ENCODE peak calls at places on chromosomes 2 and 18, in five cellular contexts. Z is HepG2, Y is fibroblast of mammary gland, P is upper lobe of right lung, X is coronary artery. A is an unnamed sample.
A peak's percentile ranks its signal among the peaks of the same experiment; 100 is the strongest.

GRCh38 chr2:11955314-11955713 is 208.9 kb downstream of the LPIN1 start:
- DNase-seq in Z (no peak), Y (peak; percentile 88), P (no peak), X (no peak), A (no peak)

GRCh38 chr2:127370010-127370409 is 17.8 kb downstream of the MAP3K2 start:
- DNase-seq in Z (no peak), Y (no peak), P (no peak), X (no peak), A (no peak)

GRCh38 chr2:26438526-26438925 is 36.8 kb downstream of the DRC1 start:
- DNase-seq in Z (no peak), Y (peak; percentile 90), P (no peak), X (no peak), A (no peak)

GRCh38 chr2:733001-733400 is 55.8 kb upstream of the TMEM18 start:
- DNase-seq in Z (no peak), Y (no peak), P (no peak), X (no peak), A (no peak)

GRCh38 chr2:20135631-20136050 is 84.2 kb upstream of the LAPTM4A start:
- DNase-seq in Z (peak; percentile 74), Y (peak; percentile 64), P (peak; percentile 89), X (no peak), A (peak; percentile 44)

GRCh38 chr2:27807476-27807875 is 36.0 kb downstream of the MRPL33 start:
- DNase-seq in Z (peak; percentile 36), Y (peak; percentile 44), P (no peak), X (no peak), A (no peak)

GRCh38 chr2:127043367-127044164 is 63.4 kb downstream of the BIN1 start:
- DNase-seq in Z (no peak), Y (no peak), P (no peak), X (peak; percentile 46), A (peak; percentile 15)

GRCh38 chr18:57768557-57769326 is 34.4 kb downstream of the ATP8B1 start:
- DNase-seq in Z (no peak), Y (peak; percentile 45), P (no peak), X (no peak), A (no peak)

GRCh38 chr2:98505311-98505808 is 60.7 kb downstream of the INPP4A start:
- DNase-seq in Z (no peak), Y (peak; percentile 38), P (peak; percentile 77), X (no peak), A (peak; percentile 34)

GRCh38 chr2:1713156-1713838 is 31.0 kb downstream of the PXDN start:
- DNase-seq in Z (no peak), Y (no peak), P (no peak), X (no peak), A (no peak)

GRCh38 chr2:85788603-85789002 is 34.8 kb downstream of the ATOH8 start:
- DNase-seq in Z (no peak), Y (no peak), P (peak; percentile 46), X (no peak), A (no peak)

GRCh38 chr18:75247601-75248421 is 37.2 kb downstream of the TSHZ1 start:
- DNase-seq in Z (peak; percentile 6), Y (peak; percentile 62), P (no peak), X (no peak), A (no peak)

GRCh38 chr2:189092936-189093335 is 86.6 kb downstream of the COL5A2 start:
- DNase-seq in Z (no peak), Y (peak; percentile 96), P (no peak), X (no peak), A (peak; percentile 25)

GRCh38 chr2:139905624-139906023 is 1125.4 kb upstream of the NXPH2 start:
- DNase-seq in Z (no peak), Y (no peak), P (no peak), X (no peak), A (no peak)

GRCh38 chr2:192151848-192152247 is 42.9 kb downstream of the TMEFF2 start:
- DNase-seq in Z (no peak), Y (peak; percentile 79), P (no peak), X (no peak), A (no peak)

GRCh38 chr18:35508746-35509338 is 11.1 kb upstream of the INO80C start:
- DNase-seq in Z (no peak), Y (no peak), P (no peak), X (peak; percentile 11), A (no peak)

GRCh38 chr2:159677654-159678053 is 34.7 kb upstream of the MARCHF7 start:
- DNase-seq in Z (peak; percentile 10), Y (peak; percentile 33), P (no peak), X (no peak), A (no peak)

GRCh38 chr2:134838143-134838620 is at the start of gene ACMSD:
- DNase-seq in Z (no peak), Y (no peak), P (no peak), X (no peak), A (no peak)

GRCh38 chr2:188201639-188202038 is 90.0 kb upstream of the GULP1 start:
- DNase-seq in Z (no peak), Y (no peak), P (no peak), X (no peak), A (no peak)

GRCh38 chr2:201780674-201781582 is at the start of gene ALS2:
- DNase-seq in Z (peak; percentile 99), Y (peak; percentile 99), P (peak; percentile 99), X (peak; percentile 97), A (peak; percentile 98)

GRCh38 chr18:42563995-42564394 is 551.5 kb downstream of the RIT2 start:
- DNase-seq in Z (no peak), Y (no peak), P (no peak), X (no peak), A (no peak)

GRCh38 chr2:74440005-74440377 is 1.7 kb downstream of the RTKN start:
- DNase-seq in Z (peak; percentile 60), Y (peak; percentile 46), P (no peak), X (no peak), A (peak; percentile 89)

GRCh38 chr2:218383892-218384519 is 1.9 kb downstream of the SLC11A1 start:
- DNase-seq in Z (no peak), Y (no peak), P (peak; percentile 64), X (no peak), A (no peak)

GRCh38 chr2:17658251-17658843 is 95.3 kb downstream of the SMC6 start:
- DNase-seq in Z (no peak), Y (peak; percentile 85), P (no peak), X (no peak), A (no peak)

GRCh38 chr2:72788756-72789155 is 37.1 kb downstream of the EXOC6B start:
- DNase-seq in Z (no peak), Y (peak; percentile 67), P (no peak), X (no peak), A (no peak)

GRCh38 chr18:525066-525797 is 24.7 kb upstream of the COLEC12 start:
- DNase-seq in Z (no peak), Y (peak; percentile 96), P (no peak), X (no peak), A (no peak)

GRCh38 chr2:141201161-141201560 is 929.7 kb downstream of the LRP1B start:
- DNase-seq in Z (no peak), Y (no peak), P (no peak), X (no peak), A (no peak)

GRCh38 chr2:1047485-1047884 is 96.8 kb downstream of the SNTG2 start:
- DNase-seq in Z (peak; percentile 7), Y (peak; percentile 23), P (no peak), X (no peak), A (no peak)

GRCh38 chr2:135676031-135676430 is 65.6 kb upstream of the UBXN4 start:
- DNase-seq in Z (no peak), Y (peak; percentile 8), P (no peak), X (no peak), A (no peak)

GRCh38 chr18:78766651-78767533 is 212.7 kb upstream of the SALL3 start:
- DNase-seq in Z (no peak), Y (no peak), P (no peak), X (peak; percentile 36), A (no peak)

GRCh38 chr18:79108520-79109215 is 39.5 kb downstream of the ATP9B start:
- DNase-seq in Z (no peak), Y (peak; percentile 41), P (no peak), X (no peak), A (no peak)

GRCh38 chr2:176637497-176638166 is 368.4 kb downstream of the MTX2 start:
- DNase-seq in Z (no peak), Y (peak; percentile 78), P (peak; percentile 70), X (no peak), A (peak; percentile 36)

DNA sequence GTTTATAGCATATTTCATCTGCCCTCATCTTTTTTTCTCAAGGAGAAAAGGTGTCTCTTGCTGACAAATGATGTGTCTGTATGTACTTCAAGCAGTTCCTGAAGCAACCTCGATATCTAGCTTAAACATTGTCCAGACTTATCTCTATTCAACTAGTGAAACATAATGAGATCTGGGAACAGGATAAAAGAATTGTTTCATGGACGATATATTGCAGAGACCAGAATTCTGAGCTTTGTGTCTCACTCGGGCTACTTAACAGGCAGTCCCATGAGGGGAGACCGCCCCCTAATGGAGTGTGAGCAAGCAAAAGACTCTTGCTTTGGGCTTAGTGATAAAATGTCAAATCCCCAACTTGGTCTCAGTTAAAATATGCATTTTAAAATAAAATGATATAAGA is 929.2 kb upstream of the SOX11 start:
- DNase-seq in Z (no peak), Y (no peak), P (no peak), X (no peak), A (no peak)
- TF ChIP-seq CTCF in Z (peak; percentile 14), Y (no peak), P (peak; percentile 17), X (no peak), A (peak; percentile 40)

DNA sequence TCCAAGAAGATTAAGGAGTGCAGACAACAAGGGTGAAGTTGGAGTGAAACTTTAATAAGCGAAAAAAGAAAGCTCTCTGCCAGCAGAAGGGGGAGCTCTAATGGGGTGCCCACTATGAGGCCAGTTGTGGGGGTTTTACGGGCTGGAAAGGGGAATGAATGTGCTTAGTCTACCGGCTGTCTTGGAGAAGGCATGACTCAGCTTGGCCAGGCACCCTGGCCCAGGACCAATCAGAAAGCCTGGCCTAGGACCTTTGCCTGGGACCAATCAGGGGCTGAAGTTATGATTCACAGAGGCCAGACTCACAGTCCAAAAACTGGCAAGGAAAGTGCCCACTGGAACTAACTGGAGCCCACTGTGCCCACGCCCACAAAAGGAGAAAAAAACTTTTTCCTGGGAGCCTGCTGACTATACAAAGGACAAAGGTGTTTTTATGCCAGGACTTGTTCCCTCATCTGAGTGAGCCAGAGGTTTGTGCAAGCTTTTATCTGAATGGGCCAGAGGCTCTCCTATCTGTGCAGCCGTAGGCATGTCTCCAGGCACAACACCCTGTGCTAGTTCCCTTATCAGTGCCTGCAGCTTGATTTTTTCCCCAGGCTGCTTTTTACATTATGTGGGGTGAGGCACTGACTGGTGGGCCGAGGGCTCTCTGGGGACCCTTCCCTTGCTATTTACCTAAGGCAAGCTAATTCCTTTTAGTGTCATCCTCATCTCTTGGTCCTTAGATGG is 18.6 kb downstream of the CMPK2 start:
- DNase-seq in Z (no peak), Y (peak; percentile 45), P (no peak), X (no peak), A (no peak)
- H3K4me3 ChIP-seq in Z (no peak overlapping the region), Y (no peak overlapping the region), P (no peak overlapping the region), X (no peak overlapping the region), A (no peak overlapping the region)

GRCh38 chr2:31675485-31675901 is 94.8 kb upstream of the SRD5A2 start:
- DNase-seq in Z (peak; percentile 71), Y (no peak), P (no peak), X (no peak), A (no peak)
- TF ChIP-seq CTCF in Z (peak; percentile 80), Y (no peak), P (no peak), X (no peak), A (no peak)

DNA sequence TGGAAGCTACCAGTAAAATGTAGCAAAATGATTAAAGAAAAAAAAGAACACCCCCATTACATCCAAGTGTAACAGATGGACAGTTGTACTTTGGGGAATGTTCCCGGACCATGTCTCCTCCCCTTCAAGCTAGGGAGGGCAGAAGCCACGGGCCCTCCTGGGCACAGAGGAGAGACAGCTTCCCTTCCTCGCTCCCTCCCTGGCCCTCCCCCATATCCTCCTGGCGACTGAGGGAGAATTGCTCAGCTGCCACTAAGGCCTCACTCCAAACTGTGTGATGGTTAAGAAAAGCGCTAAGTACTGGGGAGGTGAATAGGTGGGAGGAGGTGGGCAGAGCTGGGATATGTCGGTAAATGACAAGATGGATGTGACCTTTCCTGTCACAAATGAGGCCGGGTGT is 358.0 kb downstream of the HRH4 start:
- DNase-seq in Z (no peak), Y (no peak), P (no peak), X (no peak), A (no peak)
- H3K4me3 ChIP-seq in Z (no peak overlapping the region), Y (no peak overlapping the region), P (no peak overlapping the region), X (no peak overlapping the region), A (no peak overlapping the region)

A was measured in left ventricle myocardium inferior.